ENCODE peak calls at places on chromosomes 16 and 17, in four cellular contexts. X is Peyer's patch, F is stomach, N is right lobe of liver. K is an unnamed sample. For H3K4me1, the result is how much of the 10 kb centered on the place peaks cover.

GRCh38 chr17:82331345-82331939 is 2.1 kb downstream of the SECTM1 start:
- DNase-seq in N (no peak), F (no peak), X (no peak), K (no peak)

GRCh38 chr17:63647065-63647725 is 25.0 kb downstream of the MAP3K3 start:
- DNase-seq in F (no peak), X (no peak), N (no peak), K (no peak)

GRCh38 chr16:11310997-11311561 is 29.9 kb upstream of the PRM1 start:
- DNase-seq in X (peak), F (no peak), N (no peak), K (no peak)

GRCh38 chr16:35011-35775 is 18.2 kb downstream of the POLR3K start:
- DNase-seq in X (peak), N (no peak), F (no peak), K (no peak)

GRCh38 chr17:4604111-4604644 is 19.8 kb downstream of the SMTNL2 start:
- DNase-seq in N (peak), F (peak), X (peak), K (peak)

GRCh38 chr17:68290268-68290954 is 516 bp downstream of the SLC16A6 start:
- DNase-seq in F (peak), X (peak), N (peak), K (peak)

GRCh38 chr16:2482181-2483107 is 7.5 kb downstream of the TBC1D24 start:
- DNase-seq in N (no peak), F (no peak), X (no peak), K (no peak)

GRCh38 chr17:50280801-50281441 is 6.7 kb downstream of the TMEM92 start:
- DNase-seq in N (no peak), F (no peak), X (no peak), K (no peak)

GRCh38 chr16:19935696-19936095 is 51.0 kb upstream of the GPRC5B start:
- DNase-seq in X (no peak), F (no peak), N (no peak), K (no peak)

GRCh38 chr17:38464723-38465419 is 36.6 kb downstream of the ARHGAP23 start:
- DNase-seq in N (peak), F (peak), X (peak), K (peak)

GRCh38 chr17:1486802-1487695 is 5.4 kb downstream of the MYO1C start:
- DNase-seq in N (no peak), X (peak), F (peak), K (peak)

GRCh38 chr17:82929676-82930042 is 89.8 kb upstream of the ZNF750 start:
- DNase-seq in X (peak), F (no peak), N (peak), K (no peak)

GRCh38 chr16:90035902-90036301 is 16.6 kb upstream of the DBNDD1 start:
- DNase-seq in X (no peak), F (no peak), N (no peak), K (no peak)

GRCh38 chr16:85231959-85232358 is 119.7 kb upstream of the CIBAR2 start:
- DNase-seq in X (no peak), N (no peak), F (no peak), K (no peak)

GRCh38 chr16:69443809-69444611 is 19.6 kb downstream of the CYB5B start:
- DNase-seq in F (no peak), X (peak), N (no peak), K (no peak)

GRCh38 chr16:56625140-56625942 is at the start of gene MT1E:
- DNase-seq in X (peak), N (peak), F (peak), K (peak)

GRCh38 chr16:1539720-1540555 is 6.5 kb downstream of the TMEM204 start:
- DNase-seq in N (no peak), F (no peak), X (no peak), K (no peak)

GRCh38 chr16:87297918-87298631 is 19.1 kb downstream of the C16orf95 start:
- DNase-seq in X (peak), F (no peak), N (peak), K (peak)

GRCh38 chr16:64648282-64648681 is 473.6 kb downstream of the CDH11 start:
- DNase-seq in X (no peak), N (no peak), F (no peak), K (no peak)

GRCh38 chr17:74569392-74570003 is 2.2 kb upstream of the CD300H start:
- DNase-seq in F (peak), X (no peak), N (no peak), K (peak)

GRCh38 chr17:16491703-16492612 is at the start of gene LRRC75A:
- DNase-seq in N (no peak), X (peak), F (peak), K (peak)

GRCh38 chr16:85460983-85461813 is 151.9 kb upstream of the GSE1 start:
- DNase-seq in X (no peak), F (no peak), N (no peak), K (peak)

GRCh38 chr16:20683812-20684211 is 13.7 kb downstream of the ACSM1 start:
- DNase-seq in F (no peak), N (no peak), X (no peak), K (no peak)

GRCh38 chr17:83183951-83184506 is 104.6 kb downstream of the METRNL start:
- DNase-seq in F (peak), X (peak), N (peak), K (peak)

DNA sequence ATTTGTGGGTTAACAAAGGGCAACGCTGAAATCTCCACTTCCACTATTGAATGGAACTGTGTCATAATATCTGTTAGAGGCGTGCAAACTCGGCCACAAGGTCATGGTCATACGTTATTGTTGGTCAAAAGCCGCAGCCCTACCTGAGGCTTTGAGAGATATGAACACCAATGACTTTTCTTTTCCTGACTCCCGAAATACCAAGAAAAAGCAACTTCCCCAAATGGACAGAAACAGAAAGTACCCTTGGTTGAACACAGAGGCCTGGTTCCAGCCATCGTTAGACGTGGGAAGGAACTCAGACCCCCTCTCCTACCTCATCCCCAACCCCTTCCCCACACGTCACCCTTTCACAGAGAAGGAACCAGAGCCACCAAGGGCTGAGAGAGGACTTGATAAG is 1.4 kb upstream of the PIK3R5 start:
- DNase-seq in F (no peak), X (no peak), N (no peak), K (peak)
- H3K4me1 ChIP-seq in F (under half), X (under half), N (under half), K (under half)

GRCh38 chr16:80319181-80319580 is 221.6 kb upstream of the DYNLRB2 start:
- DNase-seq in F (no peak), N (no peak), X (no peak), K (no peak)
- TF ChIP-seq CTCF in F (no peak), N (peak), X (no peak), K (no peak)

DNA sequence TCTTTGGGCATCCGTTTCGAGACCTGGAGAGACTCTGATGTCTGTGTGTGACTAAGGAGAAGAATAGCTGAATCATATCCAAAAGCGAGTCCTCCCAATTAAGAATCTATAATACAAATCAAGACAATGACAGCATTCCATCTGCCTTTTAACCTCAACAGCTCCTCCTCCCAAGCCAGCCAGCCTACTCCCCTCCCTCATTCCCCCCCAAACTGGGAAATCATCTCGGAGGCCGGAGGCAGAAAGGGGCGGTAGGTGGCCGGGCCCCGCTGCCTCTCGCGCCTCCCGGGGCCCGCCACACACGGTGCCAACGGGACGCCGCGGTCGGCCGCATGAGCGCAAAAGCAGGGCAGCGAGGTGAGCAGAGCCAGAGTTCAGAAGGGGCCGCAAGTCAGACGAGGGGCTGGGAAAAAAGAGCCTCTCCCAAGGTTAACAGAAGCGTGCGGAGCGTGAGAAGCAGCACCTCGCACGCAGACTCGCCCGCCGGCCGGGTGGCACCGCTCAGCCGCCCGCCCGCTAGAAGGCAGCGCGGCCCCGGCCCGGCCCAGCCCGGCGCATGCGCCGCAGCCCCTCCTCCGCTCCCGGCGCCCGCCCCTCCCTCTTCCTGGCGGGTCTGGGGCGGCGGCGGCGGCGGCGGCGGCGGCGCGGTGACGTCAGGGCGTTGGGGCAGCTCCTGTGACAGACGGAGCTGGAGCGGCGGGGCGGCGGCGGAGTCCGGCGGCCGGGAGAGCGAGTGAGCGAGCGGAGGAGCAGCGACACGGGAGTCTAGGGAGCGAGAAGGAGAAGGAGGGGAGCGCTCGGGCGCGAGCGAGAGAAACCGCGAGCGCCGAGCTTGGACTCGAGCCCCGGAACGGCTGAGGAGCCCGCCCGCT is at the start of gene PAFAH1B1:
- DNase-seq in X (peak), N (peak), F (peak), K (peak)
- TF ChIP-seq POLR2A in X (peak), N (peak), F (no peak), K (peak)

GRCh38 chr17:17790673-17791464 is 45.9 kb downstream of the SREBF1 start:
- DNase-seq in X (no peak), N (no peak), F (no peak), K (no peak)
- H3K4me1 ChIP-seq in X (under half), N (under half), F (half or more), K (under half)

GRCh38 chr17:57724729-57725125 is 20.4 kb downstream of the CCDC182 start:
- DNase-seq in N (no peak), X (no peak), F (no peak), K (peak)
- TF ChIP-seq CTCF in N (no peak), X (no peak), F (no peak), K (no peak)